ENCODE peak calls at places on chromosomes 13 and 19, in four cellular contexts. U is HL-60, O is K562, V is GM12878. G is an unnamed sample.

GRCh38 chr13:94351292-94352000 is 128.0 kb downstream of the DCT start:
- DNase-seq in U (no peak), O (no peak), V (no peak), G (no peak)

GRCh38 chr13:110329798-110330461 is 22.8 kb downstream of the COL4A2 start:
- DNase-seq in U (no peak), O (no peak), V (no peak), G (no peak)

GRCh38 chr13:46844431-46844830 is 47.5 kb upstream of the ESD start:
- DNase-seq in U (no peak), O (no peak), V (no peak), G (no peak)

GRCh38 chr13:50731400-50731799 is 112.1 kb downstream of the DLEU7 start:
- DNase-seq in U (no peak), O (no peak), V (peak), G (no peak)

GRCh38 chr13:24680258-24680920 is at the start of gene ATP12A:
- DNase-seq in U (no peak), O (no peak), V (no peak), G (peak)

GRCh38 chr19:17855333-17856152 is 4.2 kb upstream of the RPL18A start:
- DNase-seq in U (no peak), O (peak), V (peak), G (no peak)

GRCh38 chr13:29540799-29541198 is 54.7 kb downstream of the SLC7A1 start:
- DNase-seq in U (no peak), O (no peak), V (no peak), G (no peak)

GRCh38 chr13:25687622-25688225 is 315.9 kb downstream of the ATP8A2 start:
- DNase-seq in U (no peak), O (no peak), V (no peak), G (no peak)

GRCh38 chr19:48113190-48113917 is 2.7 kb upstream of the PLA2G4C start:
- DNase-seq in U (no peak), O (no peak), V (no peak), G (no peak)

GRCh38 chr13:30654430-30654829 is 36.7 kb downstream of the USPL1 start:
- DNase-seq in U (no peak), O (peak), V (no peak), G (no peak)

GRCh38 chr13:35814573-35814972 is 316.6 kb downstream of the DCLK1 start:
- DNase-seq in U (no peak), O (no peak), V (no peak), G (no peak)

GRCh38 chr13:43005460-43006236 is 13.6 kb upstream of the EPSTI1 start:
- DNase-seq in U (no peak), O (no peak), V (no peak), G (no peak)

GRCh38 chr13:104810242-104810641 is 1725.2 kb downstream of the EFNB2 start:
- DNase-seq in U (no peak), O (no peak), V (no peak), G (no peak)

GRCh38 chr13:73820285-73820684 is 313.9 kb downstream of the KLF12 start:
- DNase-seq in U (no peak), O (no peak), V (no peak), G (no peak)

GRCh38 chr13:43597599-43597945 is 189.2 kb downstream of the ENOX1 start:
- DNase-seq in U (no peak), O (no peak), V (no peak), G (no peak)

GRCh38 chr19:2770055-2771013 is 12.7 kb downstream of the SGTA start:
- DNase-seq in U (no peak), O (no peak), V (no peak), G (no peak)

GRCh38 chr19:13033819-13034611 is 38.7 kb downstream of the NFIX start:
- DNase-seq in U (peak), O (peak), V (no peak), G (peak)

GRCh38 chr19:3670796-3671679 is 29.2 kb downstream of the PIP5K1C start:
- DNase-seq in U (no peak), O (peak), V (no peak), G (peak)

GRCh38 chr13:79830945-79831344 is 350.0 kb downstream of the NDFIP2 start:
- DNase-seq in U (no peak), O (no peak), V (no peak), G (no peak)

GRCh38 chr19:19900124-19900523 is 622 bp upstream of the ZNF93 start:
- DNase-seq in U (no peak), O (peak), V (no peak), G (no peak)

GRCh38 chr19:51366999-51367564 is 894 bp upstream of the ETFB start:
- DNase-seq in U (no peak), O (no peak), V (no peak), G (no peak)

GRCh38 chr13:21917046-21918010 is 246.5 kb downstream of the FGF9 start:
- DNase-seq in U (no peak), O (no peak), V (no peak), G (no peak)

GRCh38 chr13:29847501-29847983 is 2.9 kb downstream of the UBL3 start:
- DNase-seq in U (no peak), O (no peak), V (no peak), G (no peak)

GRCh38 chr13:72537400-72537780 is 190.0 kb downstream of the MZT1 start:
- DNase-seq in U (no peak), O (no peak), V (no peak), G (no peak)

GRCh38 chr13:69704311-69704710 is 403.3 kb upstream of the ATXN8OS start:
- DNase-seq in U (no peak), O (no peak), V (no peak), G (no peak)

GRCh38 chr19:15935167-15935702 is 906 bp upstream of the CYP4F11 start:
- DNase-seq in U (no peak), O (peak), V (no peak), G (no peak)

GRCh38 chr13:41547253-41548000 is 90.1 kb downstream of the RGCC start:
- DNase-seq in U (no peak), O (no peak), V (no peak), G (no peak)

GRCh38 chr19:34269968-34270621 is 15.7 kb downstream of the GARRE1 start:
- DNase-seq in U (no peak), O (peak), V (peak), G (peak)
- TF ChIP-seq SPI1 in U (peak), O (peak), V (peak), G (peak)

GRCh38 chr13:102773441-102774209 is at the start of gene TEX30:
- DNase-seq in U (peak), O (peak), V (peak), G (peak)
- TF ChIP-seq POLR2AphosphoS5 in U (peak), O (peak), V (peak), G (peak)

GRCh38 chr13:98997738-98998641 is 20.1 kb upstream of the DOCK9 start:
- DNase-seq in U (no peak), O (no peak), V (no peak), G (no peak)
- TF ChIP-seq SPI1 in U (no peak), O (no peak), V (no peak), G (peak)

DNA sequence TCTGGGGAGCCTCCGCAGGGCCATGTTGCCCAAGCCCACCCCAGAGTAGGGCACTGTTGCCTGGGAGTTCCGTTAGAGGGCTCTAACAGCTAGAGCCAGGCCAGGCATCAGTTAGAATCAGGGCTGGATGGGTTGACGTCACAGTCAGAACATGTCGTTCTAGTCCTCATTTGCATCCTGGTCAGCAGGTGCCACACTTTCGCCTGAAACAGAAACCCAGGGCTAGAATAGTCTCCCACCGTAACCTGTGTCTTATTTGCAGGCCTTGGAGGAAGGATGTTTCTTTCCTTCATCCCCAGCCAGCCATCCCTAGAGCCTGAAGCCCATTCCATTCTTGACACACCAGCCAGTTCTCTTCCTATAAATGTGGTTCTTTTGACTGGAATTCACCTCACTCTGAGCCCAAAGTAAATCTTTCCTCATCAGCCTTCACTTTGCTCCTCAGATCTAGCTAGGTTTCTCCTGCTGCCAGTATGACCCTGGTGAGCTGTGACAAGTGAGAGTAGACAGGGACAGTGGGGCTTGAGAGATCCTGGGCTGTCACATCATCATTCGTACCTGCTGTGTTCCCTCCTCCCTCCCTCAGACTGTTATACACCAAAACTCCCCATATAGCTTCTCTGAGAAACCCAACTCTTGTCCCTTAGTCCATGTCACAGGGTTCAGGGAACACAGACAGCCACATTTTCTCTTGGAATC is 12.2 kb upstream of the CCDC97 start:
- DNase-seq in U (no peak), O (no peak), V (peak), G (peak)
- TF ChIP-seq POLR2AphosphoS5 in U (no peak), O (no peak), V (peak), G (peak)

GRCh38 chr13:114110091-114110829 is 22.2 kb downstream of the RASA3 start:
- DNase-seq in U (peak), O (no peak), V (no peak), G (peak)
- TF ChIP-seq SPI1 in U (peak), O (no peak), V (peak), G (peak)

GRCh38 chr19:11064831-11065303 is 24.4 kb upstream of the LDLR start:
- DNase-seq in U (no peak), O (peak), V (no peak), G (no peak)
- TF ChIP-seq POLR2AphosphoS5 in U (no peak), O (no peak), V (no peak), G (no peak)

GRCh38 chr19:5134683-5135082 is 165.8 kb downstream of the KDM4B start:
- DNase-seq in U (no peak), O (no peak), V (no peak), G (no peak)
- TF ChIP-seq SPI1 in U (no peak), O (no peak), V (no peak), G (no peak)

G was measured in GM12891.